ENCODE peak calls at places on chromosomes 3 and 15, in ten cellular contexts. One of them, this sample, is unnamed. For H3K36me3, the result is how much of the 10 kb centered on the place peaks cover.

GRCh38 chr3:43445820-43446219 is 159.5 kb downstream of the SNRK start:
- DNase-seq in SK-N-SH: no peak
- DNase-seq in HepG2: no peak
- DNase-seq in stomach: no peak
- DNase-seq in transverse colon: no peak
- DNase-seq in K562: no peak
- DNase-seq in ovary: no peak
- DNase-seq in suprapubic skin: no peak
- DNase-seq in tibial nerve: no peak
- DNase-seq in H1: no peak
- DNase-seq in this sample: no peak

GRCh38 chr3:11705049-11705448 is 61.3 kb upstream of the VGLL4 start:
- DNase-seq in suprapubic skin: no peak
- DNase-seq in tibial nerve: no peak
- DNase-seq in stomach: no peak
- DNase-seq in K562: peak
- DNase-seq in H1: peak
- DNase-seq in HepG2: no peak
- DNase-seq in transverse colon: no peak
- DNase-seq in SK-N-SH: no peak
- DNase-seq in ovary: no peak
- DNase-seq in this sample: no peak

GRCh38 chr15:51982013-51982769 is 10.6 kb upstream of the LEO1 start:
- DNase-seq in H1: no peak
- DNase-seq in K562: peak
- DNase-seq in suprapubic skin: no peak
- DNase-seq in transverse colon: no peak
- DNase-seq in tibial nerve: peak
- DNase-seq in SK-N-SH: peak
- DNase-seq in HepG2: peak
- DNase-seq in stomach: no peak
- DNase-seq in ovary: no peak
- DNase-seq in this sample: no peak

GRCh38 chr3:94694001-94694400 is 631.1 kb downstream of the NSUN3 start:
- DNase-seq in H1: no peak
- DNase-seq in ovary: no peak
- DNase-seq in HepG2: no peak
- DNase-seq in SK-N-SH: peak
- DNase-seq in suprapubic skin: no peak
- DNase-seq in transverse colon: no peak
- DNase-seq in tibial nerve: no peak
- DNase-seq in K562: no peak
- DNase-seq in stomach: no peak
- DNase-seq in this sample: no peak

GRCh38 chr15:69044899-69045298 is 30.4 kb downstream of the NOX5 start:
- DNase-seq in transverse colon: no peak
- DNase-seq in H1: peak
- DNase-seq in stomach: no peak
- DNase-seq in SK-N-SH: no peak
- DNase-seq in suprapubic skin: no peak
- DNase-seq in HepG2: no peak
- DNase-seq in K562: no peak
- DNase-seq in ovary: no peak
- DNase-seq in tibial nerve: no peak
- DNase-seq in this sample: no peak

GRCh38 chr3:83063457-83063856 is 1302.0 kb upstream of the GBE1 start:
- DNase-seq in H1: no peak
- DNase-seq in transverse colon: no peak
- DNase-seq in SK-N-SH: no peak
- DNase-seq in K562: no peak
- DNase-seq in suprapubic skin: no peak
- DNase-seq in HepG2: no peak
- DNase-seq in ovary: no peak
- DNase-seq in stomach: no peak
- DNase-seq in tibial nerve: no peak
- DNase-seq in this sample: no peak

GRCh38 chr3:63979093-63979492 is 44.2 kb downstream of the PSMD6 start:
- DNase-seq in transverse colon: no peak
- DNase-seq in ovary: no peak
- DNase-seq in SK-N-SH: no peak
- DNase-seq in H1: no peak
- DNase-seq in HepG2: no peak
- DNase-seq in K562: no peak
- DNase-seq in stomach: no peak
- DNase-seq in suprapubic skin: no peak
- DNase-seq in tibial nerve: no peak
- DNase-seq in this sample: no peak

GRCh38 chr3:42264399-42265058 is 1.5 kb downstream of the CCK start:
- DNase-seq in transverse colon: peak
- DNase-seq in H1: peak
- DNase-seq in HepG2: no peak
- DNase-seq in K562: peak
- DNase-seq in ovary: no peak
- DNase-seq in stomach: peak
- DNase-seq in tibial nerve: no peak
- DNase-seq in suprapubic skin: peak
- DNase-seq in SK-N-SH: peak
- DNase-seq in this sample: no peak

GRCh38 chr3:110349295-110349694 is 722.3 kb upstream of the NECTIN3 start:
- DNase-seq in K562: no peak
- DNase-seq in transverse colon: no peak
- DNase-seq in suprapubic skin: no peak
- DNase-seq in stomach: no peak
- DNase-seq in ovary: no peak
- DNase-seq in H1: no peak
- DNase-seq in SK-N-SH: no peak
- DNase-seq in tibial nerve: no peak
- DNase-seq in HepG2: no peak
- DNase-seq in this sample: no peak

GRCh38 chr3:173138031-173138430 is 3.0 kb downstream of the SPATA16 start:
- DNase-seq in suprapubic skin: no peak
- DNase-seq in transverse colon: no peak
- DNase-seq in ovary: no peak
- DNase-seq in SK-N-SH: no peak
- DNase-seq in tibial nerve: no peak
- DNase-seq in stomach: no peak
- DNase-seq in HepG2: no peak
- DNase-seq in H1: no peak
- DNase-seq in K562: no peak
- DNase-seq in this sample: no peak

GRCh38 chr3:15074500-15074899 is 9.4 kb upstream of the MRPS25 start:
- DNase-seq in K562: no peak
- DNase-seq in tibial nerve: no peak
- DNase-seq in ovary: no peak
- DNase-seq in transverse colon: no peak
- DNase-seq in stomach: no peak
- DNase-seq in SK-N-SH: no peak
- DNase-seq in H1: no peak
- DNase-seq in HepG2: no peak
- DNase-seq in suprapubic skin: no peak
- DNase-seq in this sample: no peak

GRCh38 chr3:119690043-119690656 is 12.7 kb upstream of the CFAP91 start:
- DNase-seq in stomach: no peak
- DNase-seq in ovary: no peak
- DNase-seq in H1: no peak
- DNase-seq in SK-N-SH: peak
- DNase-seq in suprapubic skin: no peak
- DNase-seq in transverse colon: no peak
- DNase-seq in tibial nerve: no peak
- DNase-seq in K562: peak
- DNase-seq in HepG2: peak
- DNase-seq in this sample: no peak

GRCh38 chr3:190320594-190321362 is 1.5 kb downstream of the CLDN1 start:
- DNase-seq in ovary: no peak
- DNase-seq in stomach: no peak
- DNase-seq in transverse colon: no peak
- DNase-seq in K562: no peak
- DNase-seq in suprapubic skin: no peak
- DNase-seq in H1: no peak
- DNase-seq in tibial nerve: no peak
- DNase-seq in SK-N-SH: no peak
- DNase-seq in HepG2: no peak
- DNase-seq in this sample: no peak

DNA sequence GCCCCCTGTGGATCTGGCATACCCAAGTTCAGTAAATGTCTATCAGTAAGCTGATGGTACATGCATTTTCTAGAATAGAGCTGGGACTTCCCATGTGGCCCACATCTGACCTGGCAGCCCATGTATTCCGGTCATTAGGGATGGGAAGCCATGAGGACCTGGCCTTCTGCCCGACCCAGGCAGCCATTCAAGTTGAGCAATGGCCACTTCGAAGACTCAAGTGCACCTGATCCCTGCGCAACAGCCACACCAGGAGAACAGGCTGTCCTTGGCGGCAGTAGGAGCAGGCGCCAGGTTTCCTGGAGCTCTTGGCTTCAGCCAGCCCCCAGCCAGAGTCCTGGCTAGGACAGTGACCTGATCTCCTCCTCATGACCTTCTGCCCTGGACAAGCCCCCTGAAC is 14.6 kb downstream of the HEMK1 start:
- DNase-seq in HepG2: no peak
- DNase-seq in ovary: no peak
- DNase-seq in stomach: no peak
- DNase-seq in suprapubic skin: peak
- DNase-seq in transverse colon: no peak
- DNase-seq in SK-N-SH: no peak
- DNase-seq in tibial nerve: peak
- DNase-seq in K562: no peak
- DNase-seq in H1: no peak
- DNase-seq in this sample: no peak
- TF ChIP-seq EP300 in HepG2: no peak
- TF ChIP-seq EP300 in ovary: no peak
- TF ChIP-seq EP300 in stomach: no peak
- TF ChIP-seq EP300 in suprapubic skin: no peak
- TF ChIP-seq EP300 in transverse colon: no peak
- TF ChIP-seq EP300 in SK-N-SH: no peak
- TF ChIP-seq EP300 in tibial nerve: peak
- TF ChIP-seq EP300 in K562: no peak
- TF ChIP-seq EP300 in H1: no peak
- TF ChIP-seq EP300 in this sample: no peak

DNA sequence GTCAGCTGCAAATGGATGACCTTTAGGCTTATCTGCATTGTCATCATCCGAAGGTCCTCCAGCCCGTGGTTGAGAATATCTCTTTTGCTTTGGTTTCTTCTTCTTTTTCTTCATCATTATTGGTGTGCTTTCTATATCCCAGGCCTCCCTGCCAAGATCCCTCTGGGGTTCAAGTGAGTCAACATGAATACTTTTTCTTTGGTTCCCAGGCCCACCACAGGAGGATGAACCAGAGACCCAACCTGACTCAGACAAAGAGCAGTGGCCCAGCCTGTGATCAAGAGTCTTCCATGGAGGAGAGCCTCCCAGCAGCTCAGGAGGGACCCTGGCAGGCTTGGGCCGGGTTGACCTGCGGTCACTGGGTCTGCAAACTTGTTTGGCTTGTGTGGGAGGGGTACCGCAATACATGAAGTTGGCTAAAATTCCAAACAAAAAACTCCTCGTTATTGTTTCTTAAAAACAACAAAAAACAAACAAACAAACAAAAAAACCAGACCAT is 104.2 kb downstream of the MAP4 start:
- DNase-seq in K562: no peak
- DNase-seq in HepG2: no peak
- DNase-seq in suprapubic skin: no peak
- DNase-seq in transverse colon: no peak
- DNase-seq in H1: no peak
- DNase-seq in tibial nerve: no peak
- DNase-seq in SK-N-SH: no peak
- DNase-seq in stomach: no peak
- DNase-seq in ovary: no peak
- DNase-seq in this sample: no peak
- H3K36me3 ChIP-seq in K562: half or more
- H3K36me3 ChIP-seq in HepG2: under half
- H3K36me3 ChIP-seq in suprapubic skin: half or more
- H3K36me3 ChIP-seq in transverse colon: under half
- H3K36me3 ChIP-seq in H1: under half
- H3K36me3 ChIP-seq in tibial nerve: under half
- H3K36me3 ChIP-seq in SK-N-SH: under half
- H3K36me3 ChIP-seq in stomach: half or more
- H3K36me3 ChIP-seq in ovary: under half
- H3K36me3 ChIP-seq in this sample: half or more

GRCh38 chr3:70861855-70862254 is 549.4 kb upstream of the MDFIC2 start:
- DNase-seq in ovary: no peak
- DNase-seq in stomach: no peak
- DNase-seq in HepG2: no peak
- DNase-seq in SK-N-SH: no peak
- DNase-seq in tibial nerve: no peak
- DNase-seq in suprapubic skin: no peak
- DNase-seq in H1: no peak
- DNase-seq in transverse colon: no peak
- DNase-seq in K562: no peak
- DNase-seq in this sample: no peak

GRCh38 chr3:70863049-70863448 is 550.6 kb upstream of the MDFIC2 start:
- DNase-seq in H1: no peak
- DNase-seq in transverse colon: no peak
- DNase-seq in SK-N-SH: no peak
- DNase-seq in stomach: no peak
- DNase-seq in suprapubic skin: no peak
- DNase-seq in HepG2: no peak
- DNase-seq in tibial nerve: no peak
- DNase-seq in ovary: no peak
- DNase-seq in K562: no peak
- DNase-seq in this sample: no peak

GRCh38 chr3:70857926-70858325 is 545.5 kb upstream of the MDFIC2 start:
- DNase-seq in transverse colon: no peak
- DNase-seq in H1: no peak
- DNase-seq in suprapubic skin: no peak
- DNase-seq in K562: no peak
- DNase-seq in tibial nerve: no peak
- DNase-seq in HepG2: no peak
- DNase-seq in ovary: no peak
- DNase-seq in SK-N-SH: no peak
- DNase-seq in stomach: no peak
- DNase-seq in this sample: no peak

GRCh38 chr3:70856414-70857162 is 544.1 kb upstream of the MDFIC2 start:
- DNase-seq in transverse colon: no peak
- DNase-seq in stomach: no peak
- DNase-seq in H1: no peak
- DNase-seq in SK-N-SH: no peak
- DNase-seq in suprapubic skin: no peak
- DNase-seq in ovary: no peak
- DNase-seq in K562: no peak
- DNase-seq in tibial nerve: no peak
- DNase-seq in HepG2: no peak
- DNase-seq in this sample: no peak

GRCh38 chr3:70861234-70861633 is 548.8 kb upstream of the MDFIC2 start:
- DNase-seq in SK-N-SH: no peak
- DNase-seq in stomach: no peak
- DNase-seq in H1: no peak
- DNase-seq in suprapubic skin: no peak
- DNase-seq in HepG2: no peak
- DNase-seq in ovary: no peak
- DNase-seq in transverse colon: no peak
- DNase-seq in K562: no peak
- DNase-seq in tibial nerve: no peak
- DNase-seq in this sample: no peak
- TF ChIP-seq EP300 in SK-N-SH: no peak
- TF ChIP-seq EP300 in stomach: no peak
- TF ChIP-seq EP300 in H1: no peak
- TF ChIP-seq EP300 in suprapubic skin: no peak
- TF ChIP-seq EP300 in HepG2: no peak
- TF ChIP-seq EP300 in ovary: no peak
- TF ChIP-seq EP300 in transverse colon: no peak
- TF ChIP-seq EP300 in K562: no peak
- TF ChIP-seq EP300 in tibial nerve: no peak
- TF ChIP-seq EP300 in this sample: no peak

GRCh38 chr3:183766745-183767606 is 58.4 kb downstream of the MAP6D1 start:
- DNase-seq in tibial nerve: peak
- DNase-seq in ovary: peak
- DNase-seq in HepG2: peak
- DNase-seq in stomach: peak
- DNase-seq in SK-N-SH: peak
- DNase-seq in suprapubic skin: no peak
- DNase-seq in H1: peak
- DNase-seq in transverse colon: peak
- DNase-seq in K562: peak
- DNase-seq in this sample: no peak
- H3K36me3 ChIP-seq in tibial nerve: under half
- H3K36me3 ChIP-seq in ovary: under half
- H3K36me3 ChIP-seq in HepG2: under half
- H3K36me3 ChIP-seq in stomach: under half
- H3K36me3 ChIP-seq in SK-N-SH: under half
- H3K36me3 ChIP-seq in suprapubic skin: under half
- H3K36me3 ChIP-seq in H1: under half
- H3K36me3 ChIP-seq in transverse colon: under half
- H3K36me3 ChIP-seq in K562: half or more
- H3K36me3 ChIP-seq in this sample: under half